ENCODE peak calls at places on chromosome 13, in seven cellular contexts. V, L, B, E, R, Y and Q are unnamed samples.

GRCh38 chr13:51684076-51684475 is 99.8 kb downstream of the WDFY2 start:
- DNase-seq in L (no peak), V (no peak), B (no peak), E (no peak), R (peak; percentile 87), Y (no peak), Q (no peak)

GRCh38 chr13:99805361-99805760 is 166.2 kb downstream of the ZIC5 start:
- DNase-seq in L (no peak), R (no peak), B (no peak), E (no peak), V (no peak), Y (no peak), Q (no peak)

GRCh38 chr13:97574926-97575325 is 141.0 kb downstream of the RAP2A start:
- DNase-seq in Y (no peak), B (no peak), E (peak; percentile 66), V (peak; percentile 28), L (no peak), R (peak; percentile 25), Q (peak; percentile 13)

GRCh38 chr13:40762849-40763248 is 8.1 kb downstream of the MRPS31 start:
- DNase-seq in B (no peak), R (peak; percentile 66), Y (no peak), E (no peak), L (no peak), V (no peak), Q (no peak)

GRCh38 chr13:27158335-27158734 is 13.3 kb downstream of the USP12 start:
- DNase-seq in L (no peak), B (no peak), R (no peak), E (no peak), Y (no peak), V (no peak), Q (no peak)

GRCh38 chr13:114129649-114130062 is 2.8 kb downstream of the RASA3 start:
- DNase-seq in R (no peak), Y (no peak), E (no peak), B (no peak), V (peak; percentile 62), L (no peak), Q (no peak)

GRCh38 chr13:103031332-103031873 is 34.8 kb downstream of the SLC10A2 start:
- DNase-seq in V (no peak), E (no peak), Y (no peak), L (no peak), B (no peak), R (no peak), Q (no peak)

GRCh38 chr13:109626386-109627171 is 159.8 kb downstream of the IRS2 start:
- DNase-seq in B (no peak), V (no peak), R (no peak), E (no peak), Y (no peak), L (no peak), Q (no peak)

GRCh38 chr13:23778879-23779278 is 110.3 kb downstream of the MIPEP start:
- DNase-seq in Y (no peak), L (no peak), R (peak; percentile 43), E (no peak), V (no peak), B (no peak), Q (peak; percentile 57)

GRCh38 chr13:57633141-57633949 is 1.8 kb downstream of the PCDH17 start:
- DNase-seq in V (peak; percentile 22), B (peak; percentile 89), R (no peak), E (no peak), L (no peak), Y (peak; percentile 30), Q (peak; percentile 64)

GRCh38 chr13:101869553-101869952 is 417.1 kb downstream of the ITGBL1 start:
- DNase-seq in V (no peak), B (no peak), R (peak; percentile 43), L (no peak), E (peak; percentile 49), Y (no peak), Q (no peak)